ENCODE peak calls at places on chromosomes 7 and 10, in nine cellular contexts. S is HTR-8/SVneo; W is GM03348; G is GM10248; T is NCI-H748 treated with DMSO at 0.1 percent for 48 hours; C is HL-60; R is activated CD8-positive, alpha-beta memory T cell treated with anti-CD3 and anti-CD28 coated beads for 4 hours; Q is A549; D is hippocampal formation. A is an unnamed sample.

GRCh38 chr7:2791390-2791789 is 52.7 kb downstream of the GNA12 start:
- DNase-seq in S (no peak), W (no peak), G (no peak), T (no peak), C (no peak), R (no peak), Q (no peak), D (no peak), A (no peak)

GRCh38 chr10:77837248-77837924 is 89.2 kb downstream of the DLG5 start:
- DNase-seq in S (peak), W (no peak), G (peak), T (no peak), C (no peak), R (peak), Q (no peak), D (peak), A (no peak)

GRCh38 chr10:17003666-17004065 is 125.9 kb downstream of the CUBN start:
- DNase-seq in S (no peak), W (no peak), G (no peak), T (no peak), C (no peak), R (no peak), Q (no peak), D (no peak), A (no peak)

GRCh38 chr10:30182191-30183075 is 123.0 kb upstream of the JCAD start:
- DNase-seq in S (peak), W (peak), G (no peak), T (no peak), C (no peak), R (no peak), Q (peak), D (no peak), A (no peak)

GRCh38 chr7:29976265-29976664 is 13.3 kb downstream of the SCRN1 start:
- DNase-seq in S (no peak), W (no peak), G (no peak), T (no peak), C (no peak), R (no peak), Q (no peak), D (no peak), A (peak)

GRCh38 chr7:139871276-139871675 is 42.2 kb downstream of the TBXAS1 start:
- DNase-seq in S (no peak), W (peak), G (no peak), T (no peak), C (no peak), R (no peak), Q (no peak), D (no peak), A (no peak)

GRCh38 chr10:5291501-5292195 is 73.1 kb upstream of the UCN3 start:
- DNase-seq in S (peak), W (peak), G (no peak), T (peak), C (peak), R (no peak), Q (peak), D (no peak), A (no peak)

GRCh38 chr7:70797109-70797514 is 334.8 kb upstream of the GALNT17 start:
- DNase-seq in S (no peak), W (no peak), G (no peak), T (no peak), C (no peak), R (no peak), Q (no peak), D (no peak), A (no peak)

GRCh38 chr7:131557521-131558385 is 1.3 kb upstream of the PODXL start:
- DNase-seq in S (no peak), W (peak), G (no peak), T (no peak), C (no peak), R (no peak), Q (no peak), D (no peak), A (no peak)

GRCh38 chr7:36034020-36034419 is 119.0 kb upstream of the EEPD1 start:
- DNase-seq in S (peak), W (peak), G (no peak), T (no peak), C (no peak), R (no peak), Q (peak), D (no peak), A (no peak)

GRCh38 chr10:48306870-48307531 is 524 bp downstream of the MAPK8 start:
- DNase-seq in S (peak), W (peak), G (peak), T (peak), C (no peak), R (peak), Q (peak), D (no peak), A (no peak)

GRCh38 chr7:129947701-129948100 is 5.1 kb downstream of the UBE2H start:
- DNase-seq in S (no peak), W (no peak), G (no peak), T (no peak), C (no peak), R (no peak), Q (no peak), D (no peak), A (no peak)

GRCh38 chr7:29449569-29450260 is 113.9 kb upstream of the PRR15 start:
- DNase-seq in S (no peak), W (no peak), G (no peak), T (no peak), C (no peak), R (no peak), Q (peak), D (no peak), A (no peak)

GRCh38 chr10:74753295-74754211 is 72.8 kb upstream of the KAT6B start:
- DNase-seq in S (peak), W (peak), G (no peak), T (no peak), C (no peak), R (no peak), Q (no peak), D (no peak), A (no peak)

GRCh38 chr10:97400665-97401454 is at the start of gene RRP12:
- DNase-seq in S (peak), W (peak), G (peak), T (peak), C (peak), R (peak), Q (peak), D (peak), A (peak)

GRCh38 chr10:22737587-22737986 is 23.2 kb upstream of the PIP4K2A start:
- DNase-seq in S (no peak), W (peak), G (no peak), T (no peak), C (no peak), R (no peak), Q (no peak), D (no peak), A (no peak)

GRCh38 chr10:62512732-62513475 is 138.7 kb downstream of the ZNF365 start:
- DNase-seq in S (no peak), W (peak), G (no peak), T (no peak), C (no peak), R (no peak), Q (peak), D (no peak), A (no peak)

GRCh38 chr7:123051916-123052315 is 56.4 kb upstream of the TAS2R16 start:
- DNase-seq in S (no peak), W (no peak), G (no peak), T (no peak), C (no peak), R (no peak), Q (no peak), D (no peak), A (no peak)

GRCh38 chr10:100878291-100878910 is 34.4 kb upstream of the SLF2 start:
- DNase-seq in S (peak), W (peak), G (peak), T (peak), C (peak), R (no peak), Q (peak), D (peak), A (no peak)

GRCh38 chr7:44973610-44974401 is 5.0 kb downstream of the MYO1G start:
- DNase-seq in S (peak), W (peak), G (no peak), T (no peak), C (no peak), R (no peak), Q (no peak), D (no peak), A (no peak)

GRCh38 chr10:16995867-16996529 is 133.6 kb downstream of the CUBN start:
- DNase-seq in S (no peak), W (no peak), G (no peak), T (peak), C (no peak), R (no peak), Q (no peak), D (no peak), A (no peak)

GRCh38 chr10:109966961-109967738 is 40.6 kb upstream of the ADD3 start:
- DNase-seq in S (peak), W (peak), G (no peak), T (no peak), C (no peak), R (no peak), Q (no peak), D (no peak), A (no peak)

GRCh38 chr10:100562008-100562672 is 26.4 kb downstream of the HIF1AN start:
- DNase-seq in S (peak), W (peak), G (peak), T (no peak), C (peak), R (peak), Q (peak), D (peak), A (no peak)

GRCh38 chr10:11793762-11794479 is 29.2 kb upstream of the PROSER2 start:
- DNase-seq in S (peak), W (peak), G (no peak), T (no peak), C (no peak), R (no peak), Q (peak), D (no peak), A (no peak)